ENCODE peak calls at places on chromosomes 12 and 14, in eight cellular contexts. One of them, this sample, is unnamed.

GRCh38 chr12:15116073-15116472 is 105.1 kb downstream of the RERG start:
- DNase-seq in left ventricle myocardium inferior: no peak
- DNase-seq in trophoblast cell: no peak
- DNase-seq in spleen: no peak
- DNase-seq in aorta: no peak
- DNase-seq in neural progenitor cell: peak; percentile 34
- DNase-seq in hepatocyte: peak; percentile 4
- DNase-seq in left lung: no peak
- DNase-seq in this sample: no peak

GRCh38 chr12:84661732-84662326 is 250.8 kb downstream of the SLC6A15 start:
- DNase-seq in left ventricle myocardium inferior: no peak
- DNase-seq in trophoblast cell: no peak
- DNase-seq in spleen: no peak
- DNase-seq in aorta: no peak
- DNase-seq in neural progenitor cell: no peak
- DNase-seq in hepatocyte: no peak
- DNase-seq in left lung: no peak
- DNase-seq in this sample: no peak

GRCh38 chr12:124488520-124488919 is 78.9 kb downstream of the NCOR2 start:
- DNase-seq in left ventricle myocardium inferior: peak; percentile 22
- DNase-seq in trophoblast cell: no peak
- DNase-seq in spleen: no peak
- DNase-seq in aorta: no peak
- DNase-seq in neural progenitor cell: no peak
- DNase-seq in hepatocyte: no peak
- DNase-seq in left lung: peak; percentile 60
- DNase-seq in this sample: no peak

GRCh38 chr12:130634866-130635265 is 81.2 kb downstream of the RIMBP2 start:
- DNase-seq in left ventricle myocardium inferior: no peak
- DNase-seq in trophoblast cell: no peak
- DNase-seq in spleen: no peak
- DNase-seq in aorta: no peak
- DNase-seq in neural progenitor cell: no peak
- DNase-seq in hepatocyte: no peak
- DNase-seq in left lung: no peak
- DNase-seq in this sample: no peak

GRCh38 chr12:111937429-111937828 is 75.5 kb downstream of the TMEM116 start:
- DNase-seq in left ventricle myocardium inferior: no peak
- DNase-seq in trophoblast cell: no peak
- DNase-seq in spleen: no peak
- DNase-seq in aorta: no peak
- DNase-seq in neural progenitor cell: no peak
- DNase-seq in hepatocyte: no peak
- DNase-seq in left lung: no peak
- DNase-seq in this sample: no peak

GRCh38 chr14:56181666-56182065 is 63.5 kb downstream of the PELI2 start:
- DNase-seq in left ventricle myocardium inferior: no peak
- DNase-seq in trophoblast cell: no peak
- DNase-seq in spleen: no peak
- DNase-seq in aorta: no peak
- DNase-seq in neural progenitor cell: no peak
- DNase-seq in hepatocyte: no peak
- DNase-seq in left lung: no peak
- DNase-seq in this sample: no peak

GRCh38 chr14:62168564-62169155 is 406.4 kb downstream of the SNAPC1 start:
- DNase-seq in left ventricle myocardium inferior: no peak
- DNase-seq in trophoblast cell: no peak
- DNase-seq in spleen: no peak
- DNase-seq in aorta: no peak
- DNase-seq in neural progenitor cell: no peak
- DNase-seq in hepatocyte: no peak
- DNase-seq in left lung: no peak
- DNase-seq in this sample: no peak

GRCh38 chr14:95523818-95524448 is 7.5 kb upstream of the SYNE3 start:
- DNase-seq in left ventricle myocardium inferior: no peak
- DNase-seq in trophoblast cell: peak; percentile 81
- DNase-seq in spleen: no peak
- DNase-seq in aorta: no peak
- DNase-seq in neural progenitor cell: no peak
- DNase-seq in hepatocyte: no peak
- DNase-seq in left lung: no peak
- DNase-seq in this sample: no peak

GRCh38 chr12:82663893-82664292 is 22.8 kb upstream of the TMTC2 start:
- DNase-seq in left ventricle myocardium inferior: no peak
- DNase-seq in trophoblast cell: no peak
- DNase-seq in spleen: no peak
- DNase-seq in aorta: no peak
- DNase-seq in neural progenitor cell: no peak
- DNase-seq in hepatocyte: no peak
- DNase-seq in left lung: no peak
- DNase-seq in this sample: no peak

GRCh38 chr14:91390165-91390778 is 27.3 kb downstream of the CCDC88C start:
- DNase-seq in left ventricle myocardium inferior: no peak
- DNase-seq in trophoblast cell: no peak
- DNase-seq in spleen: no peak
- DNase-seq in aorta: no peak
- DNase-seq in neural progenitor cell: no peak
- DNase-seq in hepatocyte: no peak
- DNase-seq in left lung: no peak
- DNase-seq in this sample: no peak

GRCh38 chr12:116502989-116503496 is 56.1 kb upstream of the MAP1LC3B2 start:
- DNase-seq in left ventricle myocardium inferior: no peak
- DNase-seq in trophoblast cell: peak; percentile 95
- DNase-seq in spleen: no peak
- DNase-seq in aorta: no peak
- DNase-seq in neural progenitor cell: no peak
- DNase-seq in hepatocyte: peak; percentile 69
- DNase-seq in left lung: no peak
- DNase-seq in this sample: no peak

GRCh38 chr14:99189201-99189801 is 82.7 kb downstream of the BCL11B start:
- DNase-seq in left ventricle myocardium inferior: no peak
- DNase-seq in trophoblast cell: no peak
- DNase-seq in spleen: peak; percentile 84
- DNase-seq in aorta: no peak
- DNase-seq in neural progenitor cell: no peak
- DNase-seq in hepatocyte: no peak
- DNase-seq in left lung: peak; percentile 75
- DNase-seq in this sample: no peak

GRCh38 chr12:98373019-98373554 is 142.3 kb upstream of the TMPO start:
- DNase-seq in left ventricle myocardium inferior: no peak
- DNase-seq in trophoblast cell: peak; percentile 69
- DNase-seq in spleen: no peak
- DNase-seq in aorta: no peak
- DNase-seq in neural progenitor cell: peak; percentile 73
- DNase-seq in hepatocyte: peak; percentile 65
- DNase-seq in left lung: no peak
- DNase-seq in this sample: no peak

GRCh38 chr14:79578470-79578869 is 632.8 kb downstream of the DIO2 start:
- DNase-seq in left ventricle myocardium inferior: no peak
- DNase-seq in trophoblast cell: no peak
- DNase-seq in spleen: no peak
- DNase-seq in aorta: no peak
- DNase-seq in neural progenitor cell: no peak
- DNase-seq in hepatocyte: no peak
- DNase-seq in left lung: no peak
- DNase-seq in this sample: no peak
- H3K9me3 ChIP-seq in left ventricle myocardium inferior: no peaks in the 10 kb centered on the region
- H3K9me3 ChIP-seq in trophoblast cell: no peaks in the 10 kb centered on the region
- H3K9me3 ChIP-seq in spleen: no peaks in the 10 kb centered on the region
- H3K9me3 ChIP-seq in aorta: no peaks in the 10 kb centered on the region
- H3K9me3 ChIP-seq in neural progenitor cell: no peaks in the 10 kb centered on the region
- H3K9me3 ChIP-seq in hepatocyte: no peaks in the 10 kb centered on the region
- H3K9me3 ChIP-seq in left lung: no peaks in the 10 kb centered on the region
- H3K9me3 ChIP-seq in this sample: no peaks in the 10 kb centered on the region

DNA sequence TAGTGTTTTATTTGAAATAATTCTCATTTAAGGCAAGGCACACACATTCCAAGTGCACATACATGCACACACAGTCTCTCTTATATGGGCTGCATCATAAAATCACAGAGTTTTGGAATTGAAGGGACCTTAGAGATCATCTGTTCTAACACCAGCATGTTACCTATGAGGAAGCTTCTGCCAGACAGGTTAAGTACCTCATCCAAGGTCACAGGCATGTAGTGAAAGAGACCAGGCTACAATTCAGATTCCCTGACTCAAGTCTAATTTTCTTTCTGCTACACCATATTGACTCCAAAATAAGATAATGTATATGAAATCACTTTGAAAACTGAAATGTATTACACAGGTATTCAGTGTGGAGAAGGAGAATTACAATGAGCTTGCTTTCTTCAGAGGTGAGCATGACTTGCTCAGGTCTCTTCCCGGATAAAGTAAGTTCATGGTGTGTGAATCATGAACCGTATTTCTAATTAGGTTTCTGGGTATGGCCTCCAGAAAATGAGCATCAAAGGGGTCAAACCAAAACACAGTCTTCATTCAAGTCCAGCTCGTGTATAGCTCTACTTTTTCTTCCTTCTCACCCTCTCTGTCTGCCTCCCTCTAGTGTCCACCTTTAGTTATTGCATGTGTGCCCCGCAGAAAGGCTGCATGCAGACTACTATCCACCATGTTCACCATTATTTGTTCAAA is 411.9 kb downstream of the FUT8 start:
- DNase-seq in left ventricle myocardium inferior: no peak
- DNase-seq in trophoblast cell: peak; percentile 72
- DNase-seq in spleen: no peak
- DNase-seq in aorta: no peak
- DNase-seq in neural progenitor cell: peak; percentile 79
- DNase-seq in hepatocyte: peak; percentile 85
- DNase-seq in left lung: no peak
- DNase-seq in this sample: no peak
- H3K9me3 ChIP-seq in left ventricle myocardium inferior: no peaks in the 10 kb centered on the region
- H3K9me3 ChIP-seq in trophoblast cell: no peaks in the 10 kb centered on the region
- H3K9me3 ChIP-seq in spleen: no peaks in the 10 kb centered on the region
- H3K9me3 ChIP-seq in aorta: no peaks in the 10 kb centered on the region
- H3K9me3 ChIP-seq in neural progenitor cell: no peaks in the 10 kb centered on the region
- H3K9me3 ChIP-seq in hepatocyte: no peaks in the 10 kb centered on the region
- H3K9me3 ChIP-seq in left lung: no peaks in the 10 kb centered on the region
- H3K9me3 ChIP-seq in this sample: no peaks in the 10 kb centered on the region

GRCh38 chr14:44979273-44979672 is 17.3 kb downstream of the TOGARAM1 start:
- DNase-seq in left ventricle myocardium inferior: no peak
- DNase-seq in trophoblast cell: no peak
- DNase-seq in spleen: no peak
- DNase-seq in aorta: no peak
- DNase-seq in neural progenitor cell: no peak
- DNase-seq in hepatocyte: no peak
- DNase-seq in left lung: no peak
- DNase-seq in this sample: no peak

GRCh38 chr14:44982594-44982993 is 20.6 kb downstream of the TOGARAM1 start:
- DNase-seq in left ventricle myocardium inferior: no peak
- DNase-seq in trophoblast cell: no peak
- DNase-seq in spleen: no peak
- DNase-seq in aorta: no peak
- DNase-seq in neural progenitor cell: no peak
- DNase-seq in hepatocyte: no peak
- DNase-seq in left lung: no peak
- DNase-seq in this sample: no peak

GRCh38 chr14:44979740-44980346 is 17.9 kb downstream of the TOGARAM1 start:
- DNase-seq in left ventricle myocardium inferior: peak; percentile 63
- DNase-seq in trophoblast cell: no peak
- DNase-seq in spleen: no peak
- DNase-seq in aorta: no peak
- DNase-seq in neural progenitor cell: no peak
- DNase-seq in hepatocyte: no peak
- DNase-seq in left lung: no peak
- DNase-seq in this sample: no peak

DNA sequence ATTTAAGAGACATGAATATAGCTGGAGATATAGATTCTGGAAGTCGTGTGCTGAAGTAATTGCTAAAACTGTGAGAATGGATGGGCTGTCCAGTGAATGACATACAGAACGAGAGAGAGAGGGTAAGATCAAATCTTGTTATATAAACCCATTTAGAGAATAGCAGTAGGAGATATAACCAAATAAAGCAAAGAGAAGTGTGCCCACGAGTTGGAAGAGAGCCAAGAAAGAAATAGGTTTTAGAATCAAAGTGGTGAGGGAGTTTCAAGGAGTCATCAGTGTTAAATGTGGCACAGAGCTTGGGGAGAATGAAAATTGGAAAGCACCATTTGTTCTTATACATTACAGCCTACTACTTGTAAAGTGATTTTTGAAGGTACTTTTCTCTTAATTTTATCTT is 19.2 kb downstream of the TOGARAM1 start:
- DNase-seq in left ventricle myocardium inferior: no peak
- DNase-seq in trophoblast cell: no peak
- DNase-seq in spleen: no peak
- DNase-seq in aorta: no peak
- DNase-seq in neural progenitor cell: no peak
- DNase-seq in hepatocyte: no peak
- DNase-seq in left lung: no peak
- DNase-seq in this sample: no peak
- H3K9me3 ChIP-seq in left ventricle myocardium inferior: no peaks in the 10 kb centered on the region
- H3K9me3 ChIP-seq in trophoblast cell: no peaks in the 10 kb centered on the region
- H3K9me3 ChIP-seq in spleen: no peaks in the 10 kb centered on the region
- H3K9me3 ChIP-seq in aorta: no peaks in the 10 kb centered on the region
- H3K9me3 ChIP-seq in neural progenitor cell: no peaks in the 10 kb centered on the region
- H3K9me3 ChIP-seq in hepatocyte: no peaks in the 10 kb centered on the region
- H3K9me3 ChIP-seq in left lung: no peaks in the 10 kb centered on the region
- H3K9me3 ChIP-seq in this sample: no peaks in the 10 kb centered on the region

GRCh38 chr14:105867961-105868599 is 341.7 kb downstream of the TMEM121 start:
- DNase-seq in left ventricle myocardium inferior: no peak
- DNase-seq in trophoblast cell: no peak
- DNase-seq in spleen: peak; percentile 56
- DNase-seq in aorta: peak; percentile 49
- DNase-seq in neural progenitor cell: no peak
- DNase-seq in hepatocyte: no peak
- DNase-seq in left lung: peak; percentile 53
- DNase-seq in this sample: no peak
- H3K9me3 ChIP-seq in left ventricle myocardium inferior: no peaks in the 10 kb centered on the region
- H3K9me3 ChIP-seq in trophoblast cell: peaks cover 49% of the 10 kb centered on the region
- H3K9me3 ChIP-seq in spleen: no peaks in the 10 kb centered on the region
- H3K9me3 ChIP-seq in aorta: no peaks in the 10 kb centered on the region
- H3K9me3 ChIP-seq in neural progenitor cell: peaks cover 13% of the 10 kb centered on the region
- H3K9me3 ChIP-seq in hepatocyte: no peaks in the 10 kb centered on the region
- H3K9me3 ChIP-seq in left lung: no peaks in the 10 kb centered on the region
- H3K9me3 ChIP-seq in this sample: no peaks in the 10 kb centered on the region

GRCh38 chr12:34166427-34167060 is 144.2 kb downstream of the ALG10 start:
- DNase-seq in left ventricle myocardium inferior: no peak
- DNase-seq in trophoblast cell: no peak
- DNase-seq in spleen: peak; percentile 54
- DNase-seq in aorta: no peak
- DNase-seq in neural progenitor cell: no peak
- DNase-seq in hepatocyte: no peak
- DNase-seq in left lung: peak; percentile 62
- DNase-seq in this sample: no peak
- H3K9me3 ChIP-seq in left ventricle myocardium inferior: no peaks in the 10 kb centered on the region
- H3K9me3 ChIP-seq in trophoblast cell: peaks cover 51% of the 10 kb centered on the region
- H3K9me3 ChIP-seq in spleen: no peaks in the 10 kb centered on the region
- H3K9me3 ChIP-seq in aorta: no peaks in the 10 kb centered on the region
- H3K9me3 ChIP-seq in neural progenitor cell: no peaks in the 10 kb centered on the region
- H3K9me3 ChIP-seq in hepatocyte: no peaks in the 10 kb centered on the region
- H3K9me3 ChIP-seq in left lung: no peaks in the 10 kb centered on the region
- H3K9me3 ChIP-seq in this sample: no peaks in the 10 kb centered on the region

DNA sequence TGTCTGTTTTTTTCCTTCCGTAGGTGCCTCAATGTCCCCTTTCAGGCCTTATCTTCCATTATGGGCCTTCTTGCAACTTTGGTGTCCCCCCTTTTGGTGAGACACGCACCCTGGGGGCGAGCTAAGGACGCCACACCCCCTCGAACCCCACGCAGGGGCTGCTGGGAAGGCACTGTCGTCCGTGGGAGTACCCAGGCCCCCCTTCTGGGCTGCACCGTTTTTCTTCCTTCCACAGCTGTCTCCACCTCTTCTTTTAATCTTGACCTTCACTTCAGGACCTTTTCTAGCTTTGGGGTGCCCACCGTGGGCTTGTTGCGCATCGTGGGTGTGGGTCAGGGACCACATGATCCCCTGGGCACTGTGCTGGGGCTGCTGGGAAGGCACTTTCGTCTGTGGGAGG is 271.8 kb downstream of the ALG10 start:
- DNase-seq in left ventricle myocardium inferior: no peak
- DNase-seq in trophoblast cell: no peak
- DNase-seq in spleen: peak; percentile 37
- DNase-seq in aorta: no peak
- DNase-seq in neural progenitor cell: no peak
- DNase-seq in hepatocyte: no peak
- DNase-seq in left lung: peak; percentile 33
- DNase-seq in this sample: no peak
- H3K9me3 ChIP-seq in left ventricle myocardium inferior: peaks cover 14% of the 10 kb centered on the region
- H3K9me3 ChIP-seq in trophoblast cell: peaks cover 98% of the 10 kb centered on the region
- H3K9me3 ChIP-seq in spleen: peaks cover 6% of the 10 kb centered on the region
- H3K9me3 ChIP-seq in aorta: no peaks in the 10 kb centered on the region
- H3K9me3 ChIP-seq in neural progenitor cell: no peaks in the 10 kb centered on the region
- H3K9me3 ChIP-seq in hepatocyte: no peaks in the 10 kb centered on the region
- H3K9me3 ChIP-seq in left lung: no peaks in the 10 kb centered on the region
- H3K9me3 ChIP-seq in this sample: no peaks in the 10 kb centered on the region